ENCODE peak calls at places on chromosomes 16 and 17, in seven cellular contexts. One of them, this sample, is unnamed.

GRCh38 chr16:22120440-22120839 is 28.1 kb downstream of the VWA3A start:
- DNase-seq in lung microvascular endothelial cell: no peak
- DNase-seq in colonic mucosa: no peak
- DNase-seq in A673: no peak
- DNase-seq in tibial artery: no peak
- DNase-seq in NCI-H510A treated with DMSO at 0.1 percent for 48 hours: no peak
- DNase-seq in HT-29: no peak
- DNase-seq in this sample: no peak

GRCh38 chr16:8859913-8860881 is 8.6 kb downstream of the CARHSP1 start:
- DNase-seq in NCI-H510A treated with DMSO at 0.1 percent for 48 hours: no peak
- DNase-seq in tibial artery: peak; percentile 69
- DNase-seq in HT-29: no peak
- DNase-seq in A673: no peak
- DNase-seq in colonic mucosa: no peak
- DNase-seq in lung microvascular endothelial cell: peak; percentile 90
- DNase-seq in this sample: peak; percentile 38

GRCh38 chr17:74925242-74925641 is 1.2 kb downstream of the OTOP2 start:
- DNase-seq in NCI-H510A treated with DMSO at 0.1 percent for 48 hours: no peak
- DNase-seq in A673: no peak
- DNase-seq in tibial artery: no peak
- DNase-seq in HT-29: no peak
- DNase-seq in lung microvascular endothelial cell: no peak
- DNase-seq in colonic mucosa: no peak
- DNase-seq in this sample: no peak

GRCh38 chr17:1047177-1047885 is 50.4 kb downstream of the TIMM22 start:
- DNase-seq in A673: no peak
- DNase-seq in HT-29: no peak
- DNase-seq in colonic mucosa: no peak
- DNase-seq in NCI-H510A treated with DMSO at 0.1 percent for 48 hours: no peak
- DNase-seq in tibial artery: peak; percentile 63
- DNase-seq in lung microvascular endothelial cell: no peak
- DNase-seq in this sample: no peak

GRCh38 chr16:87303431-87303930 is 13.7 kb downstream of the C16orf95 start:
- DNase-seq in tibial artery: no peak
- DNase-seq in NCI-H510A treated with DMSO at 0.1 percent for 48 hours: no peak
- DNase-seq in A673: no peak
- DNase-seq in HT-29: no peak
- DNase-seq in colonic mucosa: no peak
- DNase-seq in lung microvascular endothelial cell: no peak
- DNase-seq in this sample: no peak

GRCh38 chr17:73174126-73174525 is 9.3 kb downstream of the SSTR2 start:
- DNase-seq in NCI-H510A treated with DMSO at 0.1 percent for 48 hours: no peak
- DNase-seq in colonic mucosa: no peak
- DNase-seq in A673: no peak
- DNase-seq in tibial artery: no peak
- DNase-seq in lung microvascular endothelial cell: no peak
- DNase-seq in HT-29: no peak
- DNase-seq in this sample: no peak

GRCh38 chr17:68733241-68734176 is 132.3 kb upstream of the FAM20A start:
- DNase-seq in HT-29: no peak
- DNase-seq in NCI-H510A treated with DMSO at 0.1 percent for 48 hours: no peak
- DNase-seq in A673: peak; percentile 29
- DNase-seq in colonic mucosa: no peak
- DNase-seq in lung microvascular endothelial cell: no peak
- DNase-seq in tibial artery: peak; percentile 56
- DNase-seq in this sample: peak; percentile 68

GRCh38 chr16:79717324-79717848 is 116.8 kb upstream of the MAF start:
- DNase-seq in A673: no peak
- DNase-seq in tibial artery: no peak
- DNase-seq in lung microvascular endothelial cell: no peak
- DNase-seq in HT-29: no peak
- DNase-seq in NCI-H510A treated with DMSO at 0.1 percent for 48 hours: no peak
- DNase-seq in colonic mucosa: no peak
- DNase-seq in this sample: no peak

GRCh38 chr17:80080081-80080480 is 21.3 kb upstream of the GAA start:
- DNase-seq in colonic mucosa: no peak
- DNase-seq in tibial artery: no peak
- DNase-seq in lung microvascular endothelial cell: no peak
- DNase-seq in HT-29: no peak
- DNase-seq in NCI-H510A treated with DMSO at 0.1 percent for 48 hours: no peak
- DNase-seq in A673: no peak
- DNase-seq in this sample: no peak

GRCh38 chr17:37648555-37648954 is 5.3 kb upstream of the DDX52 start:
- DNase-seq in tibial artery: no peak
- DNase-seq in colonic mucosa: no peak
- DNase-seq in NCI-H510A treated with DMSO at 0.1 percent for 48 hours: no peak
- DNase-seq in lung microvascular endothelial cell: peak; percentile 73
- DNase-seq in HT-29: no peak
- DNase-seq in A673: no peak
- DNase-seq in this sample: peak; percentile 94

GRCh38 chr17:39080416-39081179 is 70.8 kb downstream of the PLXDC1 start:
- DNase-seq in lung microvascular endothelial cell: no peak
- DNase-seq in colonic mucosa: no peak
- DNase-seq in tibial artery: peak; percentile 62
- DNase-seq in A673: no peak
- DNase-seq in NCI-H510A treated with DMSO at 0.1 percent for 48 hours: no peak
- DNase-seq in HT-29: no peak
- DNase-seq in this sample: no peak

GRCh38 chr16:80569440-80570105 is 28.8 kb downstream of the DYNLRB2 start:
- DNase-seq in A673: no peak
- DNase-seq in tibial artery: no peak
- DNase-seq in lung microvascular endothelial cell: peak; percentile 35
- DNase-seq in NCI-H510A treated with DMSO at 0.1 percent for 48 hours: no peak
- DNase-seq in colonic mucosa: no peak
- DNase-seq in HT-29: no peak
- DNase-seq in this sample: no peak

GRCh38 chr16:14056970-14057369 is 14.1 kb upstream of the MRTFB start:
- DNase-seq in colonic mucosa: no peak
- DNase-seq in lung microvascular endothelial cell: no peak
- DNase-seq in NCI-H510A treated with DMSO at 0.1 percent for 48 hours: no peak
- DNase-seq in tibial artery: no peak
- DNase-seq in A673: peak; percentile 10
- DNase-seq in HT-29: no peak
- DNase-seq in this sample: peak; percentile 88

GRCh38 chr16:74700206-74701040 is at the start of gene MLKL:
- DNase-seq in lung microvascular endothelial cell: peak; percentile 46
- DNase-seq in HT-29: peak; percentile 74
- DNase-seq in A673: peak; percentile 62
- DNase-seq in NCI-H510A treated with DMSO at 0.1 percent for 48 hours: peak; percentile 28
- DNase-seq in colonic mucosa: peak; percentile 69
- DNase-seq in tibial artery: peak; percentile 67
- DNase-seq in this sample: peak; percentile 59

GRCh38 chr17:50946223-50946890 is 80.2 kb upstream of the TOB1 start:
- DNase-seq in colonic mucosa: no peak
- DNase-seq in lung microvascular endothelial cell: no peak
- DNase-seq in HT-29: no peak
- DNase-seq in tibial artery: no peak
- DNase-seq in NCI-H510A treated with DMSO at 0.1 percent for 48 hours: no peak
- DNase-seq in A673: no peak
- DNase-seq in this sample: no peak

GRCh38 chr17:4365628-4366311 is 705 bp downstream of the UBE2G1 start:
- DNase-seq in lung microvascular endothelial cell: peak; percentile 53
- DNase-seq in A673: peak; percentile 49
- DNase-seq in colonic mucosa: peak; percentile 40
- DNase-seq in HT-29: no peak
- DNase-seq in NCI-H510A treated with DMSO at 0.1 percent for 48 hours: no peak
- DNase-seq in tibial artery: no peak
- DNase-seq in this sample: peak; percentile 47

GRCh38 chr17:2064511-2064910 is 9.6 kb downstream of the HIC1 start:
- DNase-seq in A673: no peak
- DNase-seq in lung microvascular endothelial cell: peak; percentile 46
- DNase-seq in tibial artery: no peak
- DNase-seq in HT-29: no peak
- DNase-seq in NCI-H510A treated with DMSO at 0.1 percent for 48 hours: no peak
- DNase-seq in colonic mucosa: no peak
- DNase-seq in this sample: no peak